ENCODE peak calls at places on chromosomes 13 and 19, in nine cellular contexts. Q, U, Y, G, W, B, S, O and J are unnamed samples.

GRCh38 chr19:30450101-30450500 is 77.9 kb downstream of the ZNF536 start:
- DNase-seq in Q (no peak), U (no peak), Y (peak), G (no peak), W (no peak), B (no peak), S (no peak), O (no peak), J (no peak)

GRCh38 chr13:107964356-107964755 is 251.0 kb downstream of the LIG4 start:
- DNase-seq in Q (no peak), U (no peak), Y (no peak), G (no peak), W (no peak), B (no peak), S (no peak), O (no peak), J (no peak)

GRCh38 chr13:83153833-83154232 is 728.4 kb downstream of the SLITRK1 start:
- DNase-seq in Q (no peak), U (no peak), Y (no peak), G (no peak), W (no peak), B (no peak), S (no peak), O (no peak), J (no peak)

GRCh38 chr19:7970716-7971448 is 27.4 kb upstream of the TIMM44 start:
- DNase-seq in Q (no peak), U (peak), Y (peak), G (peak), W (no peak), B (peak), S (no peak), O (no peak), J (no peak)

GRCh38 chr19:45717983-45718650 is 12.6 kb downstream of the FBXO46 start:
- DNase-seq in Q (no peak), U (no peak), Y (no peak), G (no peak), W (no peak), B (no peak), S (no peak), O (no peak), J (no peak)

GRCh38 chr13:28532226-28533048 is 37.5 kb upstream of the FLT1 start:
- DNase-seq in Q (peak), U (no peak), Y (no peak), G (no peak), W (no peak), B (no peak), S (peak), O (no peak), J (no peak)

GRCh38 chr13:94329754-94330551 is 149.5 kb downstream of the DCT start:
- DNase-seq in Q (no peak), U (peak), Y (no peak), G (peak), W (no peak), B (no peak), S (no peak), O (peak), J (peak)

GRCh38 chr13:110624766-110625756 is 9.7 kb downstream of the NAXD start:
- DNase-seq in Q (no peak), U (no peak), Y (no peak), G (no peak), W (no peak), B (peak), S (no peak), O (no peak), J (no peak)

GRCh38 chr13:85197431-85197830 is 601.8 kb downstream of the SLITRK6 start:
- DNase-seq in Q (no peak), U (no peak), Y (no peak), G (no peak), W (no peak), B (no peak), S (no peak), O (no peak), J (no peak)

GRCh38 chr13:32408296-32408998 is 19.5 kb downstream of the N4BP2L1 start:
- DNase-seq in Q (no peak), U (no peak), Y (no peak), G (no peak), W (no peak), B (no peak), S (no peak), O (no peak), J (no peak)

GRCh38 chr13:33963134-33963533 is 145.2 kb downstream of the RFC3 start:
- DNase-seq in Q (no peak), U (no peak), Y (no peak), G (no peak), W (no peak), B (no peak), S (no peak), O (no peak), J (no peak)

GRCh38 chr13:94182185-94182761 is 297.2 kb downstream of the DCT start:
- DNase-seq in Q (no peak), U (no peak), Y (no peak), G (no peak), W (no peak), B (no peak), S (no peak), O (no peak), J (no peak)

GRCh38 chr13:54953786-54954185 is 1925.2 kb downstream of the OLFM4 start:
- DNase-seq in Q (no peak), U (no peak), Y (no peak), G (no peak), W (peak), B (no peak), S (no peak), O (no peak), J (peak)

GRCh38 chr19:7386308-7386707 is 37.6 kb downstream of the ARHGEF18 start:
- DNase-seq in Q (no peak), U (peak), Y (no peak), G (no peak), W (no peak), B (no peak), S (no peak), O (no peak), J (no peak)

GRCh38 chr13:44218501-44219240 is 155.0 kb upstream of the SERP2 start:
- DNase-seq in Q (peak), U (no peak), Y (peak), G (no peak), W (no peak), B (peak), S (no peak), O (no peak), J (peak)

GRCh38 chr19:29831041-29831548 is 19.3 kb downstream of the CCNE1 start:
- DNase-seq in Q (no peak), U (no peak), Y (no peak), G (no peak), W (peak), B (no peak), S (no peak), O (no peak), J (peak)

GRCh38 chr19:35845215-35846037 is 6.9 kb downstream of the NPHS1 start:
- DNase-seq in Q (no peak), U (peak), Y (peak), G (no peak), W (no peak), B (no peak), S (peak), O (no peak), J (no peak)

GRCh38 chr19:45999653-46000121 is 4.4 kb downstream of the CCDC61 start:
- DNase-seq in Q (no peak), U (no peak), Y (no peak), G (peak), W (no peak), B (no peak), S (no peak), O (no peak), J (no peak)

GRCh38 chr19:50457300-50457699 is 19.0 kb upstream of the EMC10 start:
- DNase-seq in Q (no peak), U (no peak), Y (no peak), G (no peak), W (no peak), B (no peak), S (no peak), O (no peak), J (no peak)

GRCh38 chr13:99352351-99353271 is 45.4 kb upstream of the GPR183 start:
- DNase-seq in Q (no peak), U (no peak), Y (no peak), G (no peak), W (no peak), B (no peak), S (no peak), O (no peak), J (no peak)

GRCh38 chr19:11152318-11153062 is 3.1 kb downstream of the SPC24 start:
- DNase-seq in Q (peak), U (no peak), Y (peak), G (peak), W (no peak), B (peak), S (peak), O (no peak), J (no peak)

GRCh38 chr13:72400859-72401258 is 326.6 kb downstream of the MZT1 start:
- DNase-seq in Q (no peak), U (no peak), Y (no peak), G (no peak), W (no peak), B (no peak), S (no peak), O (no peak), J (no peak)

GRCh38 chr13:74133657-74134201 is 475 bp downstream of the KLF12 start:
- DNase-seq in Q (peak), U (peak), Y (peak), G (peak), W (peak), B (peak), S (peak), O (peak), J (no peak)

GRCh38 chr13:30697177-30697953 is 38.0 kb upstream of the ALOX5AP start:
- DNase-seq in Q (no peak), U (no peak), Y (no peak), G (no peak), W (no peak), B (no peak), S (no peak), O (no peak), J (no peak)
- H3K27ac ChIP-seq in Q (peak), U (no peak), Y (peak), G (peak), W (no peak), B (peak), S (no peak), O (peak), J (no peak)

DNA sequence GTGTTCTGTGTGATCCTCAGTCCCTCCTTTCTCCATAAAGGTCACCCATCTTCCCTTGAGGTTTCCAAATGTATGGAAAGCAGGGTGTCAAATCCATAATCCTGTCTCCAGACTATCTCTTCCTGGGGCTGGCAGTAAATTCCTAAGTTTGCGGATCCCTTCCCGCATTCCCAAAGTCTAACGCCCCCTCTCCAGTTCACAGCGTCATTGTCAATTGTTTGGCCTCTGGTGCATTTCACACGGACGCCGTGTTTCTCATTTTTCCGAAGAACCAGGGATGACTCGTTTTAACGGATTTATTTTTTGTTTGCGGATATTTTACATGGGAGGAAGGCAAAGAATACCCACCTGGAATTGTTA is 32.6 kb downstream of the ZNF136 start:
- DNase-seq in Q (no peak), U (no peak), Y (no peak), G (no peak), W (no peak), B (no peak), S (no peak), O (no peak), J (no peak)
- H3K27ac ChIP-seq in Q (peak), U (no peak), Y (peak), G (no peak), W (no peak), B (peak), S (peak), O (no peak), J (peak)

GRCh38 chr13:51623473-51623872 is 39.2 kb downstream of the WDFY2 start:
- DNase-seq in Q (no peak), U (no peak), Y (no peak), G (no peak), W (no peak), B (no peak), S (no peak), O (no peak), J (no peak)
- H3K27ac ChIP-seq in Q (no peak), U (no peak), Y (no peak), G (no peak), W (no peak), B (no peak), S (no peak), O (no peak), J (no peak)

DNA sequence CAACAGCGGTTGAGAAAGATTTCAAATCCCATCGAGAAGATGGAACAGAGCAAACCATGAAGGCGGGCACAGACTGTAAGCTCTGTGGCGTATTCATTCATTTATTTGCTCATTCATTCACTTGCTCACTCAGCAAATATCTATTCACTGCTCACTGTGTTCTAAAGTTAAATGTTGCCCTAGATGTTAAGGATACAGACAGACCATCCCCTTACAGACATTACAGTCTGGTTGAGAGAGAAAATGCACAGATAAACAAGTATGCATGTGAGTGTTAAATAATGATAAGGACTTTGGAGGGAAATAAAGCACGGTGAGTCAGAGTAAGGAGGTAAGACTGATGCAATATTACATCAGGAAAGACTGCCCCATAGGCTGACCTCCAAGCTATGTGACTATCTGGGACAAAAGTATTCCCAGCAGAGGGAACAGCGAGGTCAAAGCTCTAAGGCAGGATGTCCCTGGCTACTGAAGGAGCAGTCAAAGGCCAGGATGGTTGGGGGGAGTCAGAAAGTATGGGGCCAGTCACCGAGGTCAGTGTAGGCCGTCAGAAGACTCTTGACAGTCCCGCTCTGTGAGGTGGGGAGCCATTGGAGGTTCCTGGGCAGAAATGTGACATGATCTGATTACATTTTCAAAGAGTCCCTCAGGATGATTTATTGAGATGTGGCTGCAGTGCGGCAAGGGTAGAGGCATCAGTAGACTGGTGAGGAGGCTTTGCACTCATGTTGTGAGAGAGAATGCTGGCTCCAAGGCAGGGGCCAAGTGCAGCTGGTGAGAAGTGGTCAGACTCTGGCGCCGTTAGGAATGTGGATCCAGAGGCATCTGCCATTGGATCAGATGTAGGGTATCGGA is 37.9 kb downstream of the MBNL2 start:
- DNase-seq in Q (no peak), U (peak), Y (no peak), G (peak), W (no peak), B (no peak), S (no peak), O (no peak), J (no peak)
- H3K27ac ChIP-seq in Q (peak), U (peak), Y (peak), G (peak), W (peak), B (peak), S (no peak), O (peak), J (peak)

GRCh38 chr19:53008061-53008778 is 5.5 kb upstream of the ERVV-1 start:
- DNase-seq in Q (no peak), U (no peak), Y (no peak), G (no peak), W (no peak), B (no peak), S (no peak), O (no peak), J (no peak)
- H3K27ac ChIP-seq in Q (no peak), U (no peak), Y (no peak), G (no peak), W (no peak), B (no peak), S (no peak), O (no peak), J (no peak)

GRCh38 chr19:4831351-4832340 is at the start of gene TICAM1:
- DNase-seq in Q (peak), U (peak), Y (peak), G (peak), W (no peak), B (peak), S (peak), O (no peak), J (peak)

GRCh38 chr19:4830768-4831265 is 695 bp downstream of the TICAM1 start:
- DNase-seq in Q (no peak), U (no peak), Y (no peak), G (no peak), W (no peak), B (no peak), S (no peak), O (no peak), J (no peak)

GRCh38 chr19:4830332-4830731 is 1.2 kb downstream of the TICAM1 start:
- DNase-seq in Q (no peak), U (no peak), Y (no peak), G (no peak), W (no peak), B (no peak), S (no peak), O (no peak), J (no peak)

GRCh38 chr19:4832776-4833175 is 1.3 kb upstream of the TICAM1 start:
- DNase-seq in Q (no peak), U (no peak), Y (no peak), G (no peak), W (no peak), B (no peak), S (no peak), O (no peak), J (no peak)

DNA sequence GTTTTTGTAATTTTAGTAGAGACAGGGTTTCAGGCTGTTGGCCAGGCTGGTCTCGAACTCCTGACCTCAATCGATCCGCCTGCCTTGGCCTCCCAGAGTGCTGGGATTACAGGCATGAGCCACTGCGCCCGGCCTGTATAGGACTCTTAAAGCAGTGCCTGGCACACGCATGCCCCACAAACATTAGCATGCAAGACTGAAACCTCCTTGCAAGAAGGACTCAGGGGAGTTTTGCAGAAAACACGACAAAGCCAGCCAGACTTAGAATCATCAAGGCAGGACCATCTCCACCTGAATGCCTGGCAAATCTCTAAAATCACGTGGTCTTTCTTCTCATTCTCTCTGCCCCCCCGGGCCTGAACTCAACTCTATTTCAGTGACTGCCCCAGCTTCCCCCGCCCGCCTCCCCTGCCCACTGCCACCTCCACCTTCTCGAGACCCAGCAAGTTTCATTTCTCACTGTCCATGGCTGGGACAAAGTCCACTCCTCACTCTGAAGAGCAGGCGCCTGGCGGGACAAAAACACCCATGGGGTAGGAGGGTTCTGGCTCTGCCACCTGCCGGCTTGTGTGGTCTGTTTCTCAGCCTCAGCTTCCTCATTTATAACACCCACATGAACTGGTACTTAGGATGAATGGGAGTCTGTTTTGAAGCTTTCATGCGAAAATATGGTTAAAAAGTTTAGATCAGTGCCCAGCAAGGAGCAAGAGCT is 2.4 kb downstream of the TICAM1 start:
- DNase-seq in Q (no peak), U (no peak), Y (peak), G (no peak), W (no peak), B (peak), S (peak), O (no peak), J (no peak)
- H3K27ac ChIP-seq in Q (peak), U (peak), Y (peak), G (no peak), W (no peak), B (peak), S (peak), O (no peak), J (peak)

DNA sequence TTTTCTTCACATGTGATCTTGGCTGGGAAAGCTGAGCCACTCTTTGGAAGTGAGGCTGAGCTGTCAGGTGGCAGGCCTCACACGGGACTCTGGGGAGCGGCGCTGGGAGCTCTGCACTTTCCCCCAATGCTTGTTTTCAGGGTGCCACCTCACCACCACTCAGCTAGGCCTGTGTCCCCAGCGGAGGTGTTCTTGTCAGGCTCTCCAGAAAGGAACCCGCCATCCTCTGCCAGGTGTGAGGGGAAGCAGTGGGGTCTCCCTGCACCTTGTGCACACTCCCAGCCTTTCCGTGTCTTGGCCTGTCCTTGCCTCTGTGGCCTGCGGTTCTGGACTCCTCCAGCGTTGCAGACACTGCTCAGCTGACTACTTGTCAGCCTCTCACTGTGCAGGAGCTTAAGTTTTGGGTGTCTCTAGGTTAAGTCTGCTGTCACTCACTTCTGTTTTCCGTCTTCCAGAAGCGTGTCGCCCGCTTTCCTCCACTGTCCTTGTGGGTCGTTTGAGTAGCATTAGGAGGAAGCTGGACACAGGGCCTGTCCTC is 51.9 kb downstream of the GGACT start:
- DNase-seq in Q (no peak), U (no peak), Y (no peak), G (no peak), W (no peak), B (no peak), S (peak), O (no peak), J (no peak)
- H3K27ac ChIP-seq in Q (no peak), U (no peak), Y (no peak), G (no peak), W (no peak), B (no peak), S (no peak), O (no peak), J (no peak)

DNA sequence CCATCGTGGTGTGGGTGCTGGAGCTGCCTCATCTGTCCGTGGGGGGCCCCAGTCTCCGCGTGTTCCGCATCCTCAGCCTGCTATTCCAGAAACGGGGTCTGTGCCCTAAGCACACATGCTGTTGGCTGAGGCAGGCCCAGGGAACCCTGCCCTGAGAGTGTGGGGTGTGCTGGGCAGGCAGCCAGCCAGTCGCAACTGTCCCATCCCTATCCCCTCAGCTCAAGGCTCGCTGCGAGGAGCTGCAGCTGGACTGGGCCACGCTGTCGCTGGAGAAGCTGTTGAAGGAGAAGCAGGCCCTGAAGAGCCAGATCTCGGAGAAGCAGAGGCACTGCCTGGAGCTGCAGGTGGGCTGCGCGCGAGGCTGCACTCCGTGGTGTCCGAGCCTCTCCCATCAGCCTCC is 21.9 kb downstream of the PLEKHJ1 start:
- DNase-seq in Q (no peak), U (no peak), Y (no peak), G (no peak), W (no peak), B (no peak), S (no peak), O (no peak), J (no peak)
- H3K27ac ChIP-seq in Q (no peak), U (no peak), Y (peak), G (no peak), W (no peak), B (no peak), S (peak), O (no peak), J (no peak)